ENCODE peak calls at places on chromosomes 5 and 9, in six cellular contexts. Y is tibial artery, K is fibroblast of lung, Q is ovary, U is stomach, H is left ventricle myocardium inferior. O is an unnamed sample.

GRCh38 chr9:8558176-8558575 is 758.6 kb upstream of the DMAC1 start:
- DNase-seq in Y (no peak), K (peak; percentile 48), Q (no peak), U (no peak), H (no peak), O (no peak)

GRCh38 chr9:131546336-131547084 is 1.2 kb downstream of the PRRT1B start:
- DNase-seq in Y (no peak), K (no peak), Q (no peak), U (peak; percentile 63), H (no peak), O (no peak)

GRCh38 chr5:138469540-138470321 is 4.5 kb downstream of the EGR1 start:
- DNase-seq in Y (no peak), K (peak; percentile 83), Q (peak; percentile 65), U (peak; percentile 55), H (no peak), O (no peak)

GRCh38 chr5:121780406-121780805 is 71.3 kb upstream of the FTMT start:
- DNase-seq in Y (no peak), K (no peak), Q (no peak), U (no peak), H (no peak), O (no peak)

GRCh38 chr9:87250205-87250604 is 247.5 kb upstream of the DAPK1 start:
- DNase-seq in Y (no peak), K (no peak), Q (no peak), U (no peak), H (no peak), O (no peak)

GRCh38 chr5:61342066-61342465 is 10.0 kb downstream of the ZSWIM6 start:
- DNase-seq in Y (no peak), K (peak; percentile 67), Q (no peak), U (no peak), H (no peak), O (no peak)

GRCh38 chr5:173435543-173435942 is 107.3 kb upstream of the STC2 start:
- DNase-seq in Y (no peak), K (no peak), Q (no peak), U (no peak), H (no peak), O (no peak)

GRCh38 chr9:36134761-36135505 is 1.6 kb upstream of the GLIPR2 start:
- DNase-seq in Y (no peak), K (no peak), Q (no peak), U (no peak), H (no peak), O (no peak)

GRCh38 chr5:168064457-168064856 is 227.0 kb upstream of the WWC1 start:
- DNase-seq in Y (no peak), K (no peak), Q (no peak), U (no peak), H (no peak), O (no peak)

GRCh38 chr9:113581865-113582697 is 118.6 kb downstream of the RGS3 start:
- DNase-seq in Y (peak; percentile 93), K (peak; percentile 94), Q (peak; percentile 86), U (peak; percentile 84), H (peak; percentile 75), O (no peak)

GRCh38 chr9:134344068-134344820 is 18.0 kb downstream of the RXRA start:
- DNase-seq in Y (peak; percentile 80), K (no peak), Q (no peak), U (no peak), H (peak; percentile 77), O (no peak)

GRCh38 chr9:105901514-105902109 is 207.3 kb downstream of the TMEM38B start:
- DNase-seq in Y (no peak), K (peak; percentile 23), Q (peak; percentile 47), U (no peak), H (peak; percentile 23), O (peak; percentile 81)

GRCh38 chr9:38047301-38048251 is 21.5 kb downstream of the SHB start:
- DNase-seq in Y (peak; percentile 78), K (peak; percentile 78), Q (no peak), U (peak; percentile 75), H (peak; percentile 63), O (no peak)

GRCh38 chr5:91132552-91132951 is 250.6 kb downstream of the ARRDC3 start:
- DNase-seq in Y (no peak), K (no peak), Q (no peak), U (no peak), H (no peak), O (no peak)

GRCh38 chr5:71640408-71640807 is 53.3 kb downstream of the MCCC2 start:
- DNase-seq in Y (no peak), K (no peak), Q (no peak), U (no peak), H (no peak), O (no peak)

GRCh38 chr5:102540251-102540812 is 41.5 kb upstream of the SLCO6A1 start:
- DNase-seq in Y (no peak), K (no peak), Q (no peak), U (no peak), H (no peak), O (no peak)

GRCh38 chr9:79661926-79662552 is 90.3 kb downstream of the TLE4 start:
- DNase-seq in Y (no peak), K (no peak), Q (no peak), U (no peak), H (no peak), O (no peak)

GRCh38 chr5:74272019-74272775 is 368.3 kb downstream of the ENC1 start:
- DNase-seq in Y (no peak), K (no peak), Q (no peak), U (no peak), H (no peak), O (no peak)

GRCh38 chr5:1500411-1501091 is 23.2 kb downstream of the LPCAT1 start:
- DNase-seq in Y (peak; percentile 81), K (peak; percentile 44), Q (peak; percentile 90), U (peak; percentile 70), H (peak; percentile 81), O (no peak)

GRCh38 chr9:23543420-23543819 is 282.6 kb downstream of the ELAVL2 start:
- DNase-seq in Y (no peak), K (no peak), Q (no peak), U (no peak), H (no peak), O (no peak)

GRCh38 chr5:96155156-96155555 is 193.5 kb upstream of the ELL2 start:
- DNase-seq in Y (no peak), K (no peak), Q (no peak), U (no peak), H (no peak), O (no peak)

GRCh38 chr9:132647806-132648205 is 22.0 kb downstream of the DDX31 start:
- DNase-seq in Y (no peak), K (peak; percentile 70), Q (no peak), U (no peak), H (no peak), O (no peak)

GRCh38 chr5:116480894-116481510 is 93.6 kb downstream of the SEMA6A start:
- DNase-seq in Y (no peak), K (no peak), Q (no peak), U (no peak), H (no peak), O (no peak)

GRCh38 chr5:171449426-171449825 is 30.0 kb downstream of the FGF18 start:
- DNase-seq in Y (no peak), K (no peak), Q (no peak), U (no peak), H (no peak), O (no peak)

GRCh38 chr5:108093186-108093585 is 288.7 kb downstream of the FBXL17 start:
- DNase-seq in Y (no peak), K (peak; percentile 56), Q (no peak), U (no peak), H (no peak), O (no peak)
- TF ChIP-seq CTCF in Y (no peak), K (peak; percentile 61), Q (no peak), U (no peak), H (peak; percentile 45), O (peak; percentile 40)

GRCh38 chr5:150628936-150629485 is 11.4 kb upstream of the SYNPO start:
- DNase-seq in Y (no peak), K (no peak), Q (no peak), U (no peak), H (no peak), O (no peak)

GRCh38 chr5:150625831-150626746 is 14.4 kb upstream of the SYNPO start:
- DNase-seq in Y (peak; percentile 70), K (no peak), Q (peak; percentile 50), U (no peak), H (no peak), O (no peak)

GRCh38 chr5:150627731-150628545 is 12.5 kb upstream of the SYNPO start:
- DNase-seq in Y (peak; percentile 69), K (peak; percentile 37), Q (no peak), U (no peak), H (no peak), O (no peak)

GRCh38 chr5:150625164-150625535 is 15.3 kb upstream of the SYNPO start:
- DNase-seq in Y (peak; percentile 90), K (no peak), Q (peak; percentile 77), U (peak; percentile 49), H (peak; percentile 63), O (no peak)

DNA sequence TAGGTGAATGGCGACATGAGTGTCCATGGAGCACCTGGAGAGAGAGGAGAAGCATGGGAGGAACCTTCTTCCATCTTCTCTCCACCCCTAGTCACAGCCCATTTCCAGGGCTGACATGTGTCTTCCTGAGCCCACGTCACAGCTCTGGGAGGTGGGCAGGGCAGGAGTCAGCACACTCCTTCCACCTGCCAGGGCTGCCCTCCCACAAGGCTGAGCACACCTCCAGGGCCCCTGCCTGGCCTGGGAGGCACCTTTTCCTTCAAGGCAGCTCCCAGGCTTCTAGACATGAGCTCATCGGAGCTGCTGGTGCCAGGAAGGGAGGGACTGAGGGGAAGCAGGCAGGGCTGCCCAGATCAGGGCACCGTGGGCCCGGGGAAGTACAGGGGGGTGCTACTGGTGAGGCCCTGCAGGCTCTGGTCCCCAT is 13.6 kb upstream of the SYNPO start:
- DNase-seq in Y (peak; percentile 90), K (no peak), Q (peak; percentile 57), U (peak; percentile 67), H (peak; percentile 48), O (no peak)
- H3K4me3 ChIP-seq in Y (peak overlapping the region; percentile 100), K (no peak overlapping the region), Q (no peak overlapping the region), U (peak overlapping the region; percentile 69), H (peak overlapping the region; percentile 93), O (no peak overlapping the region)

DNA sequence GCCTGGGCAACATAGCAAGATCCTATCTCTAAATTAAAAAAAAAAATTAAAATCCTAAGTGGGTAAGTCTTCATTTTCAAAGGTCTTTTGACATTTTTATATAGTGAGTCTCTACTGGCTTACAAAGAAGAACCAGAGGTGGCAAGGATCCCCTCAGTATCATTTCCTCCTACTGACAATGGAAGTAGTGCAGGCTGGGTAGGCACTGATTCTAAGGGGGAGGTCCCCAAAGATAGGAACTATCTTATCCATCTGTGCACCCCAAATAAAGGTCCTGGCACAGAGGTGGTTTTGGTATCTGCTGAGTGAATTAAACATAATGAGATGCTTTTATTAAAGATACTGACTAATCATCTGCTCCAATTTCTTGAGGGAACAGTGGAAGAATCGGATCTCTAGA is 4.2 kb downstream of the FAM193B start:
- DNase-seq in Y (no peak), K (no peak), Q (no peak), U (no peak), H (no peak), O (no peak)
- H3K36me3 ChIP-seq in Y (no peaks in the 10 kb centered on the region), K (peaks cover 5% of the 10 kb centered on the region), Q (no peaks in the 10 kb centered on the region), U (peaks cover 5% of the 10 kb centered on the region), H (peaks cover 17% of the 10 kb centered on the region), O (peaks cover 10% of the 10 kb centered on the region)

GRCh38 chr9:119991797-119992196 is 588.2 kb downstream of the CDK5RAP2 start:
- DNase-seq in Y (no peak), K (no peak), Q (no peak), U (no peak), H (no peak), O (no peak)

DNA sequence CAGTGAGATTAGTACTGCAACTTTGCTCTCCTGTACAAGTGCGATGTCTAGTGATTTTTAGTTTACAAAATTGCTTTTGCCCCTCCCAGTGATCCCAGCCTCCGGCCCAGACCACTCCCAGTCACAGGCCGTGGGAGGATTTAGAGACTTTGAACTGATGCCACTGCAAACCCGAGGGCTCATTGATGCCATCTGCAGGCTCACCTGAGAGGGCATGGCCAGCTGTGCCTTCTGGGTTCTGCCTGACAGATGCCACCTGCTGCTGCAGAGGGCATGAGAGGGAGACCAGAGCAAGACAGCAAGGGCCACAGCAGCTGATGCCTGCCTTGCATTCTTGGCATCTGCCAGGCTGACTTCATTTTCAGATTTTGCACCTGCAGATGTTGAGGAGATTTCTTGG is 593.8 kb downstream of the CDK5RAP2 start:
- DNase-seq in Y (no peak), K (no peak), Q (no peak), U (no peak), H (no peak), O (peak; percentile 18)
- TF ChIP-seq CTCF in Y (no peak), K (no peak), Q (no peak), U (no peak), H (no peak), O (peak; percentile 42)

O was measured in WERI-Rb-1.